ENCODE peak calls at places on chromosomes 12 and 14, in four cellular contexts. One of them, this sample, is unnamed.

GRCh38 chr14:103281496-103282231 is 52.4 kb upstream of the EIF5 start:
- DNase-seq in AG04450: no peak
- DNase-seq in GM04504: peak
- DNase-seq in MV-4-11: peak
- DNase-seq in this sample: no peak

GRCh38 chr12:46209165-46209564 is 59.7 kb downstream of the SLC38A1 start:
- DNase-seq in AG04450: no peak
- DNase-seq in MV-4-11: no peak
- DNase-seq in GM04504: no peak
- DNase-seq in this sample: no peak

GRCh38 chr12:113048716-113049127 is 7.8 kb upstream of the DTX1 start:
- DNase-seq in AG04450: peak
- DNase-seq in MV-4-11: peak
- DNase-seq in GM04504: peak
- DNase-seq in this sample: peak

GRCh38 chr12:56530390-56531055 is 8.9 kb downstream of the RBMS2 start:
- DNase-seq in AG04450: no peak
- DNase-seq in MV-4-11: no peak
- DNase-seq in GM04504: no peak
- DNase-seq in this sample: no peak

GRCh38 chr12:56581418-56582145 is 48.5 kb downstream of the BAZ2A start:
- DNase-seq in MV-4-11: no peak
- DNase-seq in GM04504: no peak
- DNase-seq in AG04450: no peak
- DNase-seq in this sample: no peak

GRCh38 chr12:120584343-120585149 is 3.3 kb upstream of the POP5 start:
- DNase-seq in GM04504: no peak
- DNase-seq in MV-4-11: peak
- DNase-seq in AG04450: no peak
- DNase-seq in this sample: peak

GRCh38 chr12:92696240-92696639 is 6.5 kb upstream of the PLEKHG7 start:
- DNase-seq in MV-4-11: peak
- DNase-seq in GM04504: no peak
- DNase-seq in AG04450: peak
- DNase-seq in this sample: no peak

GRCh38 chr14:32711103-32711680 is 227.5 kb upstream of the NPAS3 start:
- DNase-seq in AG04450: no peak
- DNase-seq in MV-4-11: peak
- DNase-seq in GM04504: no peak
- DNase-seq in this sample: no peak

GRCh38 chr12:1356285-1356684 is 238.1 kb downstream of the FBXL14 start:
- DNase-seq in MV-4-11: no peak
- DNase-seq in GM04504: no peak
- DNase-seq in AG04450: no peak
- DNase-seq in this sample: no peak

GRCh38 chr14:91607322-91608047 is 97.4 kb upstream of the PPP4R3A start:
- DNase-seq in AG04450: no peak
- DNase-seq in GM04504: no peak
- DNase-seq in MV-4-11: no peak
- DNase-seq in this sample: no peak

GRCh38 chr14:103894723-103895059 is 33.6 kb upstream of the TDRD9 start:
- DNase-seq in GM04504: no peak
- DNase-seq in MV-4-11: no peak
- DNase-seq in AG04450: no peak
- DNase-seq in this sample: no peak

GRCh38 chr14:61503167-61503801 is 181.9 kb downstream of the PRKCH start:
- DNase-seq in AG04450: no peak
- DNase-seq in MV-4-11: peak
- DNase-seq in GM04504: no peak
- DNase-seq in this sample: peak

GRCh38 chr12:115320451-115320850 is 636.5 kb upstream of the TBX3 start:
- DNase-seq in MV-4-11: no peak
- DNase-seq in GM04504: no peak
- DNase-seq in AG04450: no peak
- DNase-seq in this sample: no peak

GRCh38 chr14:72318648-72319047 is 386.4 kb downstream of the RGS6 start:
- DNase-seq in AG04450: no peak
- DNase-seq in GM04504: no peak
- DNase-seq in MV-4-11: no peak
- DNase-seq in this sample: no peak

GRCh38 chr12:64796205-64796845 is 28.1 kb upstream of the TBC1D30 start:
- DNase-seq in AG04450: peak
- DNase-seq in MV-4-11: peak
- DNase-seq in GM04504: peak
- DNase-seq in this sample: peak

GRCh38 chr14:51424041-51424440 is 184.0 kb downstream of the TMX1 start:
- DNase-seq in AG04450: no peak
- DNase-seq in MV-4-11: no peak
- DNase-seq in GM04504: no peak
- DNase-seq in this sample: no peak

GRCh38 chr14:24051789-24052655 is at the start of gene CARMIL3:
- DNase-seq in GM04504: no peak
- DNase-seq in AG04450: peak
- DNase-seq in MV-4-11: no peak
- DNase-seq in this sample: peak

GRCh38 chr14:99418217-99418616 is 62.4 kb downstream of the SETD3 start:
- DNase-seq in GM04504: no peak
- DNase-seq in MV-4-11: no peak
- DNase-seq in AG04450: no peak
- DNase-seq in this sample: no peak

GRCh38 chr12:48671231-48671856 is 10.7 kb downstream of the KANSL2 start:
- DNase-seq in MV-4-11: no peak
- DNase-seq in AG04450: no peak
- DNase-seq in GM04504: peak
- DNase-seq in this sample: no peak

GRCh38 chr14:60646202-60646886 is 2.9 kb downstream of the SIX1 start:
- DNase-seq in GM04504: no peak
- DNase-seq in MV-4-11: no peak
- DNase-seq in AG04450: no peak
- DNase-seq in this sample: no peak

GRCh38 chr14:77638738-77639137 is 22.3 kb upstream of the SPTLC2 start:
- DNase-seq in AG04450: peak
- DNase-seq in MV-4-11: no peak
- DNase-seq in GM04504: peak
- DNase-seq in this sample: no peak

GRCh38 chr12:45279916-45280547 is 64.1 kb downstream of the ANO6 start:
- DNase-seq in GM04504: no peak
- DNase-seq in AG04450: no peak
- DNase-seq in MV-4-11: no peak
- DNase-seq in this sample: no peak

GRCh38 chr12:56590237-56590830 is 39.8 kb downstream of the BAZ2A start:
- DNase-seq in AG04450: no peak
- DNase-seq in GM04504: no peak
- DNase-seq in MV-4-11: peak
- DNase-seq in this sample: no peak

GRCh38 chr14:73245401-73246325 is 8.4 kb downstream of the PAPLN start:
- DNase-seq in GM04504: no peak
- DNase-seq in MV-4-11: peak
- DNase-seq in AG04450: no peak
- DNase-seq in this sample: peak

GRCh38 chr12:132106921-132107320 is 37.2 kb downstream of the DDX51 start:
- DNase-seq in AG04450: no peak
- DNase-seq in MV-4-11: no peak
- DNase-seq in GM04504: no peak
- DNase-seq in this sample: no peak

GRCh38 chr14:54278087-54278486 is 118.7 kb upstream of the CDKN3 start:
- DNase-seq in AG04450: no peak
- DNase-seq in GM04504: no peak
- DNase-seq in MV-4-11: no peak
- DNase-seq in this sample: no peak

GRCh38 chr12:13044002-13044858 is at the start of gene FAM234B:
- DNase-seq in MV-4-11: peak
- DNase-seq in AG04450: no peak
- DNase-seq in GM04504: no peak
- DNase-seq in this sample: peak

This sample was measured in T-helper 9 cell.